ENCODE peak calls at places on chromosomes 12 and 14, in ten cellular contexts. One of them, this sample, is unnamed.

GRCh38 chr12:57216931-57217871 is 607 bp downstream of the NXPH4 start:
- DNase-seq in naive thymus-derived CD4-positive, alpha-beta T cell: no peak
- DNase-seq in heart right ventricle: no peak
- DNase-seq in effector memory CD4-positive, alpha-beta T cell: peak; percentile 34
- DNase-seq in WERI-Rb-1: no peak
- DNase-seq in dorsolateral prefrontal cortex: peak; percentile 40
- DNase-seq in upper lobe of right lung: no peak
- DNase-seq in aorta: no peak
- DNase-seq in breast epithelium: no peak
- DNase-seq in substantia nigra: no peak
- DNase-seq in this sample: no peak

GRCh38 chr12:72523754-72524153 is 251.6 kb downstream of the TRHDE start:
- DNase-seq in naive thymus-derived CD4-positive, alpha-beta T cell: no peak
- DNase-seq in heart right ventricle: no peak
- DNase-seq in effector memory CD4-positive, alpha-beta T cell: no peak
- DNase-seq in WERI-Rb-1: no peak
- DNase-seq in dorsolateral prefrontal cortex: no peak
- DNase-seq in upper lobe of right lung: no peak
- DNase-seq in aorta: no peak
- DNase-seq in breast epithelium: no peak
- DNase-seq in substantia nigra: no peak
- DNase-seq in this sample: no peak

GRCh38 chr12:106690569-106690968 is 83.9 kb upstream of the RIC8B start:
- DNase-seq in naive thymus-derived CD4-positive, alpha-beta T cell: no peak
- DNase-seq in heart right ventricle: no peak
- DNase-seq in effector memory CD4-positive, alpha-beta T cell: no peak
- DNase-seq in WERI-Rb-1: no peak
- DNase-seq in dorsolateral prefrontal cortex: no peak
- DNase-seq in upper lobe of right lung: no peak
- DNase-seq in aorta: no peak
- DNase-seq in breast epithelium: no peak
- DNase-seq in substantia nigra: no peak
- DNase-seq in this sample: no peak

GRCh38 chr12:38904932-38905479 is 385 bp downstream of the CPNE8 start:
- DNase-seq in naive thymus-derived CD4-positive, alpha-beta T cell: no peak
- DNase-seq in heart right ventricle: peak; percentile 85
- DNase-seq in effector memory CD4-positive, alpha-beta T cell: peak; percentile 22
- DNase-seq in WERI-Rb-1: no peak
- DNase-seq in dorsolateral prefrontal cortex: peak; percentile 58
- DNase-seq in upper lobe of right lung: peak; percentile 91
- DNase-seq in aorta: peak; percentile 95
- DNase-seq in breast epithelium: peak; percentile 76
- DNase-seq in substantia nigra: peak; percentile 10
- DNase-seq in this sample: peak; percentile 37

GRCh38 chr12:63889236-63889635 is 44.7 kb downstream of the SRGAP1 start:
- DNase-seq in naive thymus-derived CD4-positive, alpha-beta T cell: no peak
- DNase-seq in heart right ventricle: no peak
- DNase-seq in effector memory CD4-positive, alpha-beta T cell: no peak
- DNase-seq in WERI-Rb-1: no peak
- DNase-seq in dorsolateral prefrontal cortex: no peak
- DNase-seq in upper lobe of right lung: no peak
- DNase-seq in aorta: no peak
- DNase-seq in breast epithelium: no peak
- DNase-seq in substantia nigra: no peak
- DNase-seq in this sample: no peak

GRCh38 chr14:39682563-39682962 is 250.3 kb upstream of the FBXO33 start:
- DNase-seq in naive thymus-derived CD4-positive, alpha-beta T cell: no peak
- DNase-seq in heart right ventricle: no peak
- DNase-seq in effector memory CD4-positive, alpha-beta T cell: no peak
- DNase-seq in WERI-Rb-1: no peak
- DNase-seq in dorsolateral prefrontal cortex: no peak
- DNase-seq in upper lobe of right lung: no peak
- DNase-seq in aorta: no peak
- DNase-seq in breast epithelium: no peak
- DNase-seq in substantia nigra: no peak
- DNase-seq in this sample: no peak

GRCh38 chr14:69695664-69696527 is 71.0 kb upstream of the SRSF5 start:
- DNase-seq in naive thymus-derived CD4-positive, alpha-beta T cell: no peak
- DNase-seq in heart right ventricle: no peak
- DNase-seq in effector memory CD4-positive, alpha-beta T cell: no peak
- DNase-seq in WERI-Rb-1: peak; percentile 90
- DNase-seq in dorsolateral prefrontal cortex: no peak
- DNase-seq in upper lobe of right lung: no peak
- DNase-seq in aorta: no peak
- DNase-seq in breast epithelium: no peak
- DNase-seq in substantia nigra: no peak
- DNase-seq in this sample: no peak

GRCh38 chr14:102050625-102051024 is 36.2 kb downstream of the HSP90AA1 start:
- DNase-seq in naive thymus-derived CD4-positive, alpha-beta T cell: no peak
- DNase-seq in heart right ventricle: no peak
- DNase-seq in effector memory CD4-positive, alpha-beta T cell: no peak
- DNase-seq in WERI-Rb-1: no peak
- DNase-seq in dorsolateral prefrontal cortex: no peak
- DNase-seq in upper lobe of right lung: no peak
- DNase-seq in aorta: no peak
- DNase-seq in breast epithelium: no peak
- DNase-seq in substantia nigra: no peak
- DNase-seq in this sample: no peak

GRCh38 chr14:92945544-92945943 is 22.6 kb downstream of the CHGA start:
- DNase-seq in naive thymus-derived CD4-positive, alpha-beta T cell: no peak
- DNase-seq in heart right ventricle: no peak
- DNase-seq in effector memory CD4-positive, alpha-beta T cell: no peak
- DNase-seq in WERI-Rb-1: no peak
- DNase-seq in dorsolateral prefrontal cortex: no peak
- DNase-seq in upper lobe of right lung: no peak
- DNase-seq in aorta: no peak
- DNase-seq in breast epithelium: no peak
- DNase-seq in substantia nigra: no peak
- DNase-seq in this sample: no peak

GRCh38 chr14:89351364-89351957 is 65.6 kb downstream of the FOXN3 start:
- DNase-seq in naive thymus-derived CD4-positive, alpha-beta T cell: no peak
- DNase-seq in heart right ventricle: no peak
- DNase-seq in effector memory CD4-positive, alpha-beta T cell: no peak
- DNase-seq in WERI-Rb-1: no peak
- DNase-seq in dorsolateral prefrontal cortex: no peak
- DNase-seq in upper lobe of right lung: peak; percentile 77
- DNase-seq in aorta: no peak
- DNase-seq in breast epithelium: no peak
- DNase-seq in substantia nigra: no peak
- DNase-seq in this sample: no peak

GRCh38 chr12:93127582-93128331 is 198.7 kb upstream of the EEA1 start:
- DNase-seq in naive thymus-derived CD4-positive, alpha-beta T cell: no peak
- DNase-seq in heart right ventricle: peak; percentile 72
- DNase-seq in effector memory CD4-positive, alpha-beta T cell: no peak
- DNase-seq in WERI-Rb-1: no peak
- DNase-seq in dorsolateral prefrontal cortex: no peak
- DNase-seq in upper lobe of right lung: peak; percentile 73
- DNase-seq in aorta: peak; percentile 78
- DNase-seq in breast epithelium: peak; percentile 88
- DNase-seq in substantia nigra: no peak
- DNase-seq in this sample: no peak
- H3K27ac ChIP-seq in naive thymus-derived CD4-positive, alpha-beta T cell: no peak overlapping the region
- H3K27ac ChIP-seq in heart right ventricle: peak overlapping the region; percentile 79
- H3K27ac ChIP-seq in effector memory CD4-positive, alpha-beta T cell: no peak overlapping the region
- H3K27ac ChIP-seq in WERI-Rb-1: no peak overlapping the region
- H3K27ac ChIP-seq in dorsolateral prefrontal cortex: no peak overlapping the region
- H3K27ac ChIP-seq in upper lobe of right lung: peak overlapping the region; percentile 75
- H3K27ac ChIP-seq in aorta: peak overlapping the region; percentile 69
- H3K27ac ChIP-seq in breast epithelium: peak overlapping the region; percentile 78
- H3K27ac ChIP-seq in substantia nigra: no peak overlapping the region
- H3K27ac ChIP-seq in this sample: no peak overlapping the region

DNA sequence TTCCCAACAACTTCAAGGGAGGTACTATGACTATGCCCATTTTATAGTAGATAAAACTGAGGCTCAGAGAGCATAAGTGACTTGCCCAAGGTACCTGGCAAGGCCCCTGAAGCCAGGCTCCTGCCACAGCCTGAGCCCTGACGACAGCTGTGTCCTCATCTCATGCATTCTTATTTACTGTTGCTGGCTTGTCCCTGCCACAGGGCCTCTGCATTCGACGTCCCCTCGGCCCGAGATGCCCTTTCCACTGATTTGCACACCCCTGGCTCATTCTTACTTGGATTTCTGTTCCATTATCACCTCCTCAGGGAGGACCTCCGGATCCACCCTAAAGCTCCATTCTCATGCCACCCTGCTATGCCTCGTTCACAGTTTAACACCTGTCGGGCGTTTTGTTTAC is 2.6 kb downstream of the TESC start:
- DNase-seq in naive thymus-derived CD4-positive, alpha-beta T cell: no peak
- DNase-seq in heart right ventricle: no peak
- DNase-seq in effector memory CD4-positive, alpha-beta T cell: no peak
- DNase-seq in WERI-Rb-1: no peak
- DNase-seq in dorsolateral prefrontal cortex: no peak
- DNase-seq in upper lobe of right lung: peak; percentile 46
- DNase-seq in aorta: peak; percentile 48
- DNase-seq in breast epithelium: no peak
- DNase-seq in substantia nigra: no peak
- DNase-seq in this sample: no peak
- H3K27ac ChIP-seq in naive thymus-derived CD4-positive, alpha-beta T cell: no peak overlapping the region
- H3K27ac ChIP-seq in heart right ventricle: peak overlapping the region; percentile 21
- H3K27ac ChIP-seq in effector memory CD4-positive, alpha-beta T cell: no peak overlapping the region
- H3K27ac ChIP-seq in WERI-Rb-1: peak overlapping the region; percentile 40
- H3K27ac ChIP-seq in dorsolateral prefrontal cortex: no peak overlapping the region
- H3K27ac ChIP-seq in upper lobe of right lung: no peak overlapping the region
- H3K27ac ChIP-seq in aorta: no peak overlapping the region
- H3K27ac ChIP-seq in breast epithelium: peak overlapping the region; percentile 50
- H3K27ac ChIP-seq in substantia nigra: no peak overlapping the region
- H3K27ac ChIP-seq in this sample: peak overlapping the region; percentile 58

GRCh38 chr14:51981218-51981854 is 8.0 kb upstream of the RTRAF start:
- DNase-seq in naive thymus-derived CD4-positive, alpha-beta T cell: no peak
- DNase-seq in heart right ventricle: no peak
- DNase-seq in effector memory CD4-positive, alpha-beta T cell: no peak
- DNase-seq in WERI-Rb-1: no peak
- DNase-seq in dorsolateral prefrontal cortex: no peak
- DNase-seq in upper lobe of right lung: no peak
- DNase-seq in aorta: no peak
- DNase-seq in breast epithelium: no peak
- DNase-seq in substantia nigra: no peak
- DNase-seq in this sample: no peak

GRCh38 chr14:51972566-51972965 is 16.8 kb upstream of the RTRAF start:
- DNase-seq in naive thymus-derived CD4-positive, alpha-beta T cell: no peak
- DNase-seq in heart right ventricle: no peak
- DNase-seq in effector memory CD4-positive, alpha-beta T cell: no peak
- DNase-seq in WERI-Rb-1: no peak
- DNase-seq in dorsolateral prefrontal cortex: no peak
- DNase-seq in upper lobe of right lung: no peak
- DNase-seq in aorta: no peak
- DNase-seq in breast epithelium: no peak
- DNase-seq in substantia nigra: no peak
- DNase-seq in this sample: no peak

GRCh38 chr14:51978566-51979398 is 10.6 kb upstream of the RTRAF start:
- DNase-seq in naive thymus-derived CD4-positive, alpha-beta T cell: peak; percentile 68
- DNase-seq in heart right ventricle: peak; percentile 76
- DNase-seq in effector memory CD4-positive, alpha-beta T cell: peak; percentile 70
- DNase-seq in WERI-Rb-1: peak; percentile 78
- DNase-seq in dorsolateral prefrontal cortex: peak; percentile 83
- DNase-seq in upper lobe of right lung: peak; percentile 75
- DNase-seq in aorta: peak; percentile 91
- DNase-seq in breast epithelium: peak; percentile 59
- DNase-seq in substantia nigra: peak; percentile 49
- DNase-seq in this sample: peak; percentile 67

GRCh38 chr14:51979399-51979709 is 10.0 kb upstream of the RTRAF start:
- DNase-seq in naive thymus-derived CD4-positive, alpha-beta T cell: no peak
- DNase-seq in heart right ventricle: no peak
- DNase-seq in effector memory CD4-positive, alpha-beta T cell: no peak
- DNase-seq in WERI-Rb-1: no peak
- DNase-seq in dorsolateral prefrontal cortex: no peak
- DNase-seq in upper lobe of right lung: no peak
- DNase-seq in aorta: no peak
- DNase-seq in breast epithelium: no peak
- DNase-seq in substantia nigra: no peak
- DNase-seq in this sample: no peak

DNA sequence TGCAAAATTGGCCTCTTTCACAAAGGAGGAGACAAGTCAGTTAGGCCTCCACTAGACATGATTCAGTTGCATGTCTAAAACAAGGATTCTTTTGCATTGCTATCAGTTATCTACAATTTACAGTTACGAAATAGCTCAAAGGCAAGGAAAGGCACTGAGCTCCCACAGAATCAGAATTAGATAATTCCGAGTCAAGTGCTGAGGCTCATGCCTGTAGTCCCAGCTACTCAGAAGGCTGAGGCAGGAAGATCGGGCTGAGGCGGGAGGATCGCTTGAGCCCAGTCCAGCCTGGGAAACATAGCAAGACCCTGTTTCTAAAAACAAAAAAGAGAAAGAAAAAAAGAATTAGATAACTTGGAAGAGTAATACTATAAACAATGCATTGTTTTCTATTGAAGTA is 12.3 kb upstream of the RTRAF start:
- DNase-seq in naive thymus-derived CD4-positive, alpha-beta T cell: no peak
- DNase-seq in heart right ventricle: no peak
- DNase-seq in effector memory CD4-positive, alpha-beta T cell: no peak
- DNase-seq in WERI-Rb-1: no peak
- DNase-seq in dorsolateral prefrontal cortex: no peak
- DNase-seq in upper lobe of right lung: no peak
- DNase-seq in aorta: no peak
- DNase-seq in breast epithelium: no peak
- DNase-seq in substantia nigra: no peak
- DNase-seq in this sample: no peak
- H3K27ac ChIP-seq in naive thymus-derived CD4-positive, alpha-beta T cell: no peak overlapping the region
- H3K27ac ChIP-seq in heart right ventricle: no peak overlapping the region
- H3K27ac ChIP-seq in effector memory CD4-positive, alpha-beta T cell: no peak overlapping the region
- H3K27ac ChIP-seq in WERI-Rb-1: no peak overlapping the region
- H3K27ac ChIP-seq in dorsolateral prefrontal cortex: no peak overlapping the region
- H3K27ac ChIP-seq in upper lobe of right lung: no peak overlapping the region
- H3K27ac ChIP-seq in aorta: no peak overlapping the region
- H3K27ac ChIP-seq in breast epithelium: no peak overlapping the region
- H3K27ac ChIP-seq in substantia nigra: no peak overlapping the region
- H3K27ac ChIP-seq in this sample: no peak overlapping the region

GRCh38 chr14:21382095-21382494 is 1.7 kb downstream of the SUPT16H start:
- DNase-seq in naive thymus-derived CD4-positive, alpha-beta T cell: no peak
- DNase-seq in heart right ventricle: no peak
- DNase-seq in effector memory CD4-positive, alpha-beta T cell: no peak
- DNase-seq in WERI-Rb-1: no peak
- DNase-seq in dorsolateral prefrontal cortex: no peak
- DNase-seq in upper lobe of right lung: no peak
- DNase-seq in aorta: no peak
- DNase-seq in breast epithelium: no peak
- DNase-seq in substantia nigra: no peak
- DNase-seq in this sample: no peak

GRCh38 chr14:21385170-21385904 is 1.5 kb upstream of the SUPT16H start:
- DNase-seq in naive thymus-derived CD4-positive, alpha-beta T cell: no peak
- DNase-seq in heart right ventricle: no peak
- DNase-seq in effector memory CD4-positive, alpha-beta T cell: no peak
- DNase-seq in WERI-Rb-1: no peak
- DNase-seq in dorsolateral prefrontal cortex: no peak
- DNase-seq in upper lobe of right lung: no peak
- DNase-seq in aorta: no peak
- DNase-seq in breast epithelium: no peak
- DNase-seq in substantia nigra: no peak
- DNase-seq in this sample: no peak

GRCh38 chr14:21383848-21384493 is at the start of gene SUPT16H:
- DNase-seq in naive thymus-derived CD4-positive, alpha-beta T cell: peak; percentile 91
- DNase-seq in heart right ventricle: peak; percentile 96
- DNase-seq in effector memory CD4-positive, alpha-beta T cell: peak; percentile 87
- DNase-seq in WERI-Rb-1: peak; percentile 98
- DNase-seq in dorsolateral prefrontal cortex: peak; percentile 92
- DNase-seq in upper lobe of right lung: peak; percentile 98
- DNase-seq in aorta: peak; percentile 99
- DNase-seq in breast epithelium: peak; percentile 94
- DNase-seq in substantia nigra: peak; percentile 82
- DNase-seq in this sample: peak; percentile 93

GRCh38 chr14:21382886-21383847 is 652 bp downstream of the SUPT16H start:
- DNase-seq in naive thymus-derived CD4-positive, alpha-beta T cell: peak; percentile 52
- DNase-seq in heart right ventricle: peak; percentile 21
- DNase-seq in effector memory CD4-positive, alpha-beta T cell: peak; percentile 35
- DNase-seq in WERI-Rb-1: peak; percentile 54
- DNase-seq in dorsolateral prefrontal cortex: peak; percentile 59
- DNase-seq in upper lobe of right lung: peak; percentile 68
- DNase-seq in aorta: peak; percentile 78
- DNase-seq in breast epithelium: peak; percentile 22
- DNase-seq in substantia nigra: no peak
- DNase-seq in this sample: no peak

GRCh38 chr14:21384494-21384851 is 654 bp upstream of the SUPT16H start:
- DNase-seq in naive thymus-derived CD4-positive, alpha-beta T cell: peak; percentile 64
- DNase-seq in heart right ventricle: no peak
- DNase-seq in effector memory CD4-positive, alpha-beta T cell: no peak
- DNase-seq in WERI-Rb-1: no peak
- DNase-seq in dorsolateral prefrontal cortex: no peak
- DNase-seq in upper lobe of right lung: no peak
- DNase-seq in aorta: no peak
- DNase-seq in breast epithelium: no peak
- DNase-seq in substantia nigra: no peak
- DNase-seq in this sample: no peak
- H3K27ac ChIP-seq in naive thymus-derived CD4-positive, alpha-beta T cell: peak overlapping the region; percentile 87
- H3K27ac ChIP-seq in heart right ventricle: peak overlapping the region; percentile 75
- H3K27ac ChIP-seq in effector memory CD4-positive, alpha-beta T cell: peak overlapping the region; percentile 88
- H3K27ac ChIP-seq in WERI-Rb-1: peak overlapping the region; percentile 95
- H3K27ac ChIP-seq in dorsolateral prefrontal cortex: no peak overlapping the region
- H3K27ac ChIP-seq in upper lobe of right lung: peak overlapping the region; percentile 94
- H3K27ac ChIP-seq in aorta: peak overlapping the region; percentile 80
- H3K27ac ChIP-seq in breast epithelium: peak overlapping the region; percentile 84
- H3K27ac ChIP-seq in substantia nigra: peak overlapping the region; percentile 94
- H3K27ac ChIP-seq in this sample: peak overlapping the region; percentile 88

This sample was measured in caudate nucleus.